ENCODE peak calls at places on chromosomes 6 and 20, in eight cellular contexts. S is AG04450, M is choroid plexus epithelial cell, O is A549, P is heart left ventricle, B is uterus, V is B cell, Z is OCI-LY7. T is an unnamed sample.

GRCh38 chr20:12171927-12172581 is 254.4 kb downstream of the BTBD3 start:
- DNase-seq in O (no peak), P (no peak), V (no peak), Z (no peak), S (peak; percentile 43), B (peak; percentile 58), M (peak; percentile 87), T (peak; percentile 86)

GRCh38 chr6:42147138-42147562 is 4.7 kb upstream of the C6orf132 start:
- DNase-seq in Z (no peak), S (no peak), M (peak; percentile 31), B (no peak), O (peak; percentile 17), V (no peak), P (no peak), T (no peak)

GRCh38 chr6:50724381-50725124 is 11.2 kb downstream of the TFAP2D start:
- DNase-seq in V (no peak), B (no peak), P (no peak), S (no peak), O (no peak), Z (no peak), M (no peak), T (no peak)

GRCh38 chr6:3377536-3378397 is 79.1 kb downstream of the SLC22A23 start:
- DNase-seq in Z (no peak), B (no peak), O (no peak), V (no peak), P (no peak), M (peak; percentile 43), S (no peak), T (no peak)

GRCh38 chr6:49849121-49849907 is 17.0 kb downstream of the CRISP1 start:
- DNase-seq in M (peak; percentile 73), P (no peak), B (no peak), O (peak; percentile 46), Z (peak; percentile 72), V (peak; percentile 10), S (peak; percentile 18), T (peak; percentile 62)

GRCh38 chr6:110949679-110950285 is 8.7 kb upstream of the GTF3C6 start:
- DNase-seq in V (no peak), P (no peak), S (no peak), O (peak; percentile 38), B (no peak), M (peak; percentile 69), Z (peak; percentile 57), T (peak; percentile 53)

GRCh38 chr6:41780623-41781301 is at the start of gene PRICKLE4:
- DNase-seq in Z (no peak), O (peak; percentile 29), B (peak; percentile 53), M (peak; percentile 34), P (peak; percentile 76), S (no peak), V (peak; percentile 61), T (peak; percentile 16)

GRCh38 chr6:41716516-41717446 is 18.6 kb downstream of the TFEB start:
- DNase-seq in O (no peak), Z (peak; percentile 41), P (no peak), B (no peak), M (no peak), S (no peak), V (no peak), T (no peak)

GRCh38 chr6:25296217-25296905 is 17.2 kb downstream of the CARMIL1 start:
- DNase-seq in M (no peak), P (no peak), S (no peak), B (no peak), V (no peak), O (no peak), Z (peak; percentile 43), T (no peak)

GRCh38 chr6:169212436-169212835 is 41.2 kb downstream of the THBS2 start:
- DNase-seq in V (no peak), P (no peak), M (peak; percentile 47), B (no peak), O (no peak), Z (no peak), S (no peak), T (no peak)

GRCh38 chr6:169213814-169214520 is 39.7 kb downstream of the THBS2 start:
- DNase-seq in B (no peak), V (no peak), P (peak; percentile 59), O (no peak), M (no peak), S (no peak), Z (no peak), T (no peak)

GRCh38 chr6:169211881-169212280 is 41.8 kb downstream of the THBS2 start:
- DNase-seq in Z (no peak), P (no peak), S (no peak), V (no peak), B (no peak), M (no peak), O (no peak), T (no peak)

GRCh38 chr6:169215201-169215661 is 38.4 kb downstream of the THBS2 start:
- DNase-seq in P (no peak), B (no peak), Z (no peak), V (no peak), M (no peak), O (no peak), S (no peak), T (peak; percentile 50)

DNA sequence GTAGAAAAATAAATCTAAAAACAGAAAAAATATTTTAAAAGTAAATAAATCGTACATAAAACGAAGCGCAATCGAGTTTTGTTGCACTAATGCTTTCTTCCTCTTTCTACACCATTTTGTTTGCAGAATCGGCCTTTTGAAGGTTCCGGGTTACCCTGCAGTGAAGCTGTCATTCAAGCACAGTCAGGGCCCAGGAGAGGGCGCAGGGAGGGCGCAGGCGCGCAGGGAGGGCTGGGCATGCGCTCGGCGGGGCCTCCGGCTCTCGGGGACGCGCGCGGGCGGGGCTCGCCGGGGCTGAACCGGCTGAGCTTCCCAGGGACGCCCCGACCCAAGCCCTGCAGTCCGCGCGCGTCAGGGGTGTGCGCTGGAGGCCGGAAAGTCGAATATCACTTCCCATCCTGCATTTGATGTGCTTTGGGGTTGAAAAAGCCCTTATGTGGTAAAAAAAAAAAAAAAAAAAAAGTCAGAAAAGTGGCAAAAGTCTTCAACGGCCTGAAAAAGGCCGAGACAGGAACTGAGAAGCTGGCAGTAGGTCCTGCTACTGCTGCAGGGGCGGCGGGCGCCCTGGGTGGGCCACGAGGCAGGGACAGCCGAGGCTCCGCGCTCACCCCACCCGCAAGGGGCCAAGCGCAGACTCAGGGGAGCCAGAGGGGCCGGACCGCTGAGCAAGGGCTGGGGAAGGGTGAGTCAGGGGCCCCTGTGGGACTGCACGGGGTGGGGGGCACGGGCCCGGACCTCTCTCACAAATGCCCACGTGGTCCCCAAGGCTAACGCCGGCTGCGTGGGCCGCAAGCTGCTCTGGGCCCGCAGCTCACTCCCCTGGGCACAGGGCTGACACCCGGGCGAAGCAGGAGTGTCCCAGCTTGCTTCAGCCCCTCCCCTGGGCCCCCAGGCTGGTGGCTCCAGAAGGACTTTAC is 40.5 kb downstream of the THBS2 start:
- DNase-seq in V (peak; percentile 96), B (peak; percentile 93), Z (peak; percentile 83), M (peak; percentile 93), S (peak; percentile 38), O (peak; percentile 87), P (peak; percentile 97), T (peak; percentile 87)
- TF ChIP-seq CTCF in V (peak; percentile 17), B (peak; percentile 66), Z (peak; percentile 47), M (peak; percentile 52), S (peak; percentile 52), O (no peak), P (peak; percentile 51), T (peak; percentile 37)

GRCh38 chr6:28982476-28983266 is 22.4 kb downstream of the ZNF311 start:
- DNase-seq in Z (no peak), M (peak; percentile 80), S (no peak), P (no peak), B (peak; percentile 22), O (peak; percentile 81), V (no peak), T (peak; percentile 69)
- TF ChIP-seq CTCF in Z (no peak), M (peak; percentile 46), S (peak; percentile 36), P (no peak), B (no peak), O (no peak), V (no peak), T (peak; percentile 21)

DNA sequence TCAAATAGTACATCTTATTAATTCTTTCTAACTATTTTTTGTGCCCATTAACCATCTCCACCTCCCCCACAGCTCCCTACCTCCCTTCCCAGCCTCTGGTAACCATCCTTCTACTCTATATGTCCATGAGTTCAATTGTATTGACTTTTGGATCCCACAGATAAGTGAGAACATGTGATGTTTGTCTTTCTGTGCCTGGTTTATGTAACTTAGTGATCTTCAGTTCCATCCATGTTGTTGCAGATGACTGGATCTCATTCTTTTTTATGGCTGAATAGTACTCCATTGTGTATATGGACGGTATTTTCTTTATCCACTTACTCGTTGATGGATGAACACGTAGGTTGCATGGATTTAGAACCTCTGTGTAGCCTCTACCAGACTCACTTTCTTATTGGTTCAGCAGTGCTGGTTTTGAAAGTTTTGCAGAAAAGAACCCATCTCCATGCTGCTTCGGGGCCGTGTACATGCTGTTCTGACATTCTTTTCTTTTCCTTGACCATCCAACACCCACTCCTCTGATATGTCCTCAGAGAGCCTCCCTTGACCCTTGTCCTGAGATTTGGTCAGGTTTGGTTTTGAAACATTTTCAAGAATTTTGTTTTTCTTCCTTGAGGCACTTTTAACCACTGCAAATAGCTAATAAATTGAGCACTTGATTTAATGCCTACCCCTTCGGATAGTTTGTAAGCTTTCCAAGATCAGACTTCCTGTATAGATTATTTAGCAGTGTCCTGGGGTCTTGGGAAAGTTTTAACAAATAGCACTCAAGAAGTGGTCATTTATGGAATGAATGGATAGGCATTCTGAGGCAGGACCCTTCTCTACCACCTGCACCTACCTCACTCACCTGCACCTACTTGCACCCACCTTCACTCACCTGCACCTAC is 231.2 kb upstream of the ZFP64 start:
- DNase-seq in V (no peak), P (no peak), O (no peak), Z (no peak), M (no peak), S (no peak), B (no peak), T (peak; percentile 34)
- TF ChIP-seq CTCF in V (no peak), P (no peak), O (no peak), Z (no peak), M (no peak), S (no peak), B (no peak), T (no peak)

DNA sequence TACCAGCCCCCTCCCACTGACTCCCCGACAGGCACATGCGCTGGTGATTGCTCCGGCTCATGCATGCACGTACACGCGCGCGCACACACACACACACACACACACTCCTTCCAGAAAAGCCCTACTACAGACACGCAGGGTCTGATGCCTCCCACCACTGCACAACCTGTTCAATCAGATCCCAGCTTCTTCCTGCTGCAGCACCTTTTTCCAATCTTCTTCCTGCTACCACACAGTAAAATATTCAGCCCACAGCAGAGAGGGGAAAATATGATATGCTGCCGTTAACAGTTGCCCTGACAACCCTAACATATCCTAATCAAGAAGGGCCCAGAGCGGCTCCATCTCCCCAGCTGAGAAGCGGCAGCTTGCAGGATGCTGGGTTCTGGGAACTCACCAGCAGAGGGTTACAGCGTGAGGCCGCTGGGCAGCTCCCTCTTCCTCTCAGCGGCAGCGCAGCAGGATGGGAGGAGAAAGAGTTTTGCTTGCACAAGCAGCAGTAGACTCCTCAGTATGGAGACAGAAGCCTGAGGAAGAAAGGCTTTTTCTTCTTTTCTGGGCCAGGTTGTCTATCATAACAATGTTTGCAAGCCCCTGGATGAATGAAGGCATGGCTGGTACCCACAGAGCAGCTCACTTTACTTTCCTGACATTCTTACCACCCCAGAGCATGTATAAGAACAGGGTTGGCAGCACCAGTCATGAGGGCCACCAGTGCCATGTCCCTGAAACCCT is 23.9 kb downstream of the MAP7 start:
- DNase-seq in V (no peak), S (peak; percentile 41), P (peak; percentile 68), Z (no peak), M (peak; percentile 87), O (peak; percentile 82), B (peak; percentile 31), T (peak; percentile 54)
- TF ChIP-seq CTCF in V (no peak), S (peak; percentile 67), P (no peak), Z (no peak), M (peak; percentile 74), O (peak; percentile 12), B (no peak), T (peak; percentile 51)

GRCh38 chr6:90098025-90098474 is 198.6 kb downstream of the BACH2 start:
- DNase-seq in P (no peak), M (peak; percentile 84), S (peak; percentile 71), B (peak; percentile 71), V (no peak), Z (no peak), O (no peak), T (peak; percentile 75)
- TF ChIP-seq CTCF in P (peak; percentile 44), M (peak; percentile 57), S (peak; percentile 62), B (peak; percentile 48), V (no peak), Z (peak; percentile 38), O (no peak), T (peak; percentile 19)

T was measured in fibroblast of villous mesenchyme.